ENCODE peak calls at places on chromosomes 13 and 19, in nine cellular contexts. D is stimulated activated CD8-positive, alpha-beta memory T cell treated with anti-CD3 and anti-CD28 coated beads, Interleukin-15, amount 100 ng/mL, for 24 hours; Q is gastrocnemius medialis; O is fibroblast of the aortic adventitia; C is activated CD8-positive, alpha-beta memory T cell treated with anti-CD3 and anti-CD28 coated beads for 4 hours; U is left kidney; K is activated CD4-positive, alpha-beta memory T cell treated with anti-CD3 and anti-CD28 coated beads, Interleukin-2, amount 10 ng/mL, durations not matched to agents 7 days and 5 days; T is fibroblast of lung; B is stimulated activated CD4-positive, alpha-beta T cell treated with anti-CD3 and anti-CD28 coated beads, Interleukin-4, amount 100 ng/mL, for 48 hours. V is an unnamed sample.

GRCh38 chr13:76129305-76130040 is 493.3 kb downstream of the LMO7 start:
- DNase-seq in K (no peak), Q (no peak), O (no peak), T (no peak), D (no peak), U (no peak), B (no peak), C (no peak), V (no peak)

GRCh38 chr19:52237771-52238400 is 31.5 kb upstream of the ZNF766 start:
- DNase-seq in D (no peak), Q (peak), B (peak), T (peak), O (peak), C (peak), K (peak), U (peak), V (peak)

GRCh38 chr19:1093330-1093729 is 1.8 kb downstream of the POLR2E start:
- DNase-seq in U (no peak), B (no peak), T (no peak), O (no peak), D (no peak), C (no peak), K (no peak), Q (no peak), V (no peak)

GRCh38 chr19:36605101-36605838 is at the start of gene ZNF382:
- DNase-seq in C (peak), B (peak), K (peak), T (peak), Q (peak), D (peak), O (peak), U (peak), V (no peak)

GRCh38 chr13:67273001-67273400 is 42.9 kb upstream of the PCDH9 start:
- DNase-seq in D (no peak), B (no peak), C (no peak), O (peak), Q (no peak), T (peak), U (no peak), K (no peak), V (no peak)

GRCh38 chr13:21076265-21076653 is 14.9 kb upstream of the LATS2 start:
- DNase-seq in C (no peak), K (no peak), D (no peak), T (peak), U (peak), Q (no peak), B (no peak), O (no peak), V (no peak)

GRCh38 chr19:50717026-50717723 is 2.4 kb downstream of the SHANK1 start:
- DNase-seq in Q (no peak), T (no peak), D (no peak), O (no peak), B (no peak), C (no peak), U (peak), K (no peak), V (no peak)

GRCh38 chr19:39701291-39701690 is 3.0 kb upstream of the LGALS14 start:
- DNase-seq in U (no peak), O (no peak), T (no peak), B (no peak), K (no peak), Q (no peak), C (no peak), D (no peak), V (no peak)

V was measured in Caco-2.